ENCODE peak calls at places on chromosome 16, in six cellular contexts. U is heart right ventricle, O is brain microvascular endothelial cell, E is psoas muscle, N is thyroid gland, S is colonic mucosa. Z is an unnamed sample.

GRCh38 chr16:84482951-84483881 is 21.2 kb downstream of the MEAK7 start:
- DNase-seq in S (peak), N (no peak), E (no peak), U (no peak), O (no peak), Z (no peak)

GRCh38 chr16:82761236-82761635 is 134.5 kb downstream of the CDH13 start:
- DNase-seq in N (peak), U (peak), E (peak), O (peak), S (no peak), Z (peak)

GRCh38 chr16:85688586-85689284 is at the start of gene GINS2:
- DNase-seq in U (peak), E (peak), S (peak), O (peak), N (peak), Z (peak)

GRCh38 chr16:69741951-69742904 is 12.5 kb downstream of the NOB1 start:
- DNase-seq in N (peak), E (peak), U (peak), O (peak), S (peak), Z (no peak)

GRCh38 chr16:81485824-81486554 is 41.4 kb downstream of the CMIP start:
- DNase-seq in E (peak), N (no peak), O (peak), U (no peak), S (no peak), Z (no peak)

GRCh38 chr16:31355701-31356100 is 725 bp downstream of the ITGAX start:
- DNase-seq in E (no peak), O (no peak), S (no peak), U (no peak), N (no peak), Z (no peak)

GRCh38 chr16:17211797-17212196 is 259.0 kb downstream of the XYLT1 start:
- DNase-seq in S (no peak), U (no peak), O (no peak), E (no peak), N (no peak), Z (no peak)

GRCh38 chr16:90020260-90020837 is 1.1 kb upstream of the DBNDD1 start:
- DNase-seq in E (no peak), U (no peak), S (no peak), O (no peak), N (no peak), Z (no peak)

GRCh38 chr16:29029168-29029994 is 44.5 kb downstream of the LAT start:
- DNase-seq in E (peak), N (no peak), O (peak), S (peak), U (no peak), Z (peak)

GRCh38 chr16:85451646-85452363 is 161.3 kb upstream of the GSE1 start:
- DNase-seq in O (no peak), U (no peak), S (no peak), N (no peak), E (no peak), Z (no peak)

GRCh38 chr16:81758376-81758775 is 20.7 kb upstream of the PLCG2 start:
- DNase-seq in N (no peak), U (no peak), O (peak), S (no peak), E (no peak), Z (no peak)

GRCh38 chr16:29770250-29770929 is 7.7 kb upstream of the ZG16 start:
- DNase-seq in S (no peak), O (no peak), E (no peak), N (no peak), U (no peak), Z (no peak)

GRCh38 chr16:2331932-2332267 is 8.6 kb downstream of the ABCA3 start:
- DNase-seq in S (no peak), E (no peak), O (no peak), N (peak), U (no peak), Z (no peak)

GRCh38 chr16:88784074-88784855 is 755 bp downstream of the PIEZO1 start:
- DNase-seq in U (peak), E (peak), N (peak), O (peak), S (peak), Z (peak)

GRCh38 chr16:82451449-82451848 is 175.3 kb upstream of the CDH13 start:
- DNase-seq in E (no peak), O (no peak), U (no peak), S (no peak), N (no peak), Z (no peak)

GRCh38 chr16:82105107-82105506 is 64.9 kb downstream of the MPHOSPH6 start:
- DNase-seq in N (no peak), O (no peak), U (no peak), S (no peak), E (no peak), Z (no peak)

GRCh38 chr16:47978491-47979490 is 177.0 kb downstream of the ABCC12 start:
- DNase-seq in E (no peak), U (no peak), S (no peak), O (no peak), N (no peak), Z (no peak)

GRCh38 chr16:64975821-64976220 is 146.0 kb downstream of the CDH11 start:
- DNase-seq in E (no peak), S (no peak), O (no peak), U (no peak), N (no peak), Z (no peak)

GRCh38 chr16:11689031-11689840 is 21.0 kb downstream of the SNN start:
- DNase-seq in E (no peak), N (no peak), U (no peak), S (no peak), O (no peak), Z (no peak)

GRCh38 chr16:6689643-6690042 is 643.0 kb upstream of the RBFOX1 start:
- DNase-seq in O (no peak), N (no peak), U (no peak), E (no peak), S (no peak), Z (no peak)

GRCh38 chr16:69711115-69711740 is 15.1 kb downstream of the NQO1 start:
- DNase-seq in U (no peak), E (no peak), N (peak), S (peak), O (peak), Z (peak)

GRCh38 chr16:66705790-66706505 is 9.4 kb upstream of the CMTM4 start:
- DNase-seq in U (peak), E (peak), S (peak), N (peak), O (peak), Z (no peak)

GRCh38 chr16:50478773-50479149 is 69.4 kb upstream of the NKD1 start:
- DNase-seq in U (no peak), O (no peak), E (no peak), S (peak), N (no peak), Z (no peak)

GRCh38 chr16:7185689-7186088 is 147.0 kb upstream of the RBFOX1 start:
- DNase-seq in E (no peak), S (no peak), O (no peak), N (no peak), U (no peak), Z (no peak)

GRCh38 chr16:24114876-24115275 is 141.3 kb upstream of the CACNG3 start:
- DNase-seq in S (no peak), O (no peak), N (no peak), U (no peak), E (no peak), Z (no peak)

GRCh38 chr16:3171181-3171854 is 16.7 kb upstream of the OR1F1 start:
- DNase-seq in N (no peak), S (no peak), E (no peak), U (no peak), O (no peak), Z (no peak)

GRCh38 chr16:35398208-35398607 is 1938.8 kb downstream of the TP53TG3F start:
- DNase-seq in S (no peak), N (no peak), U (no peak), E (no peak), O (no peak), Z (no peak)

GRCh38 chr16:11312718-11313492 is 31.8 kb upstream of the PRM1 start:
- DNase-seq in N (peak), O (peak), U (no peak), S (peak), E (no peak), Z (peak)

GRCh38 chr16:79970551-79971236 is 370.2 kb upstream of the MAF start:
- DNase-seq in S (peak), N (peak), E (peak), O (no peak), U (peak), Z (no peak)

GRCh38 chr16:28563218-28563617 is 9.5 kb downstream of the SGF29 start:
- DNase-seq in N (no peak), U (no peak), E (no peak), O (no peak), S (no peak), Z (no peak)

GRCh38 chr16:2238396-2239230 is 2.4 kb downstream of the DNASE1L2 start:
- DNase-seq in N (no peak), E (no peak), O (no peak), U (no peak), S (no peak), Z (no peak)

GRCh38 chr16:85398050-85398451 is 215.1 kb upstream of the GSE1 start:
- DNase-seq in U (no peak), N (no peak), O (no peak), E (no peak), S (peak), Z (no peak)

GRCh38 chr16:67407176-67407787 is 9.0 kb downstream of the ZDHHC1 start:
- DNase-seq in N (no peak), E (no peak), S (no peak), O (no peak), U (no peak), Z (no peak)

GRCh38 chr16:81384006-81384405 is 60.6 kb upstream of the CMIP start:
- DNase-seq in O (no peak), N (no peak), U (no peak), E (no peak), S (no peak), Z (peak)

GRCh38 chr16:87927195-87927562 is 9.2 kb downstream of the CA5A start:
- DNase-seq in N (no peak), S (no peak), E (no peak), U (no peak), O (no peak), Z (no peak)

GRCh38 chr16:35210681-35211433 is 1751.4 kb downstream of the TP53TG3F start:
- DNase-seq in E (no peak), O (no peak), U (no peak), S (no peak), N (no peak), Z (no peak)

GRCh38 chr16:57540387-57540786 is 2.1 kb upstream of the ADGRG5 start:
- DNase-seq in N (no peak), U (peak), O (no peak), E (no peak), S (peak), Z (no peak)

GRCh38 chr16:67562918-67563707 is 787 bp downstream of the CTCF start:
- DNase-seq in S (peak), O (peak), E (peak), U (peak), N (peak), Z (no peak)

GRCh38 chr16:59543641-59544040 is 809.5 kb upstream of the GOT2 start:
- DNase-seq in U (no peak), O (peak), N (no peak), E (no peak), S (no peak), Z (peak)

GRCh38 chr16:2296662-2297505 is 29.0 kb upstream of the RNPS1 start:
- DNase-seq in U (peak), S (peak), O (no peak), N (peak), E (peak), Z (no peak)

DNA sequence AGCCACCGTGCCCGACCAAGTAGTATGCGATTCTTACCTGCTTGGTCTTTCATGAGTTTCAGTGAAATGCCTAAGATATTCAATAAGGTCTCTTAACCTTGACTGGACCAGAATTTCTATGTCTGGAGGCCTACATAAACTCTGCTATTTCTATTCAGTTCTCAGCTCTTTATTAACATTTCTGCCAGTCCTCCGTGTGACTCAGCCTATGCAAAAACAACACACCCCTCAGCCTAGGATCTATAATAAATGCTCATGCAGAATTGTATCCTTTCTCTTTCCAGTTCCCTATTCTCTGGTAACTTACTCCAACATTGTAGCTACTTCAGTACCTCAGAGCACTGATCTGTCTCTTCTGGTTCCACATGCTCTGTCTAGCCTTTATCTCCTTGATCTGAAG is 1507.4 kb downstream of the CDH11 start:
- DNase-seq in O (peak), S (no peak), E (no peak), N (no peak), U (no peak), Z (no peak)
- H3K4me3 ChIP-seq in O (no peak), S (no peak), E (no peak), N (no peak), U (no peak), Z (no peak)

DNA sequence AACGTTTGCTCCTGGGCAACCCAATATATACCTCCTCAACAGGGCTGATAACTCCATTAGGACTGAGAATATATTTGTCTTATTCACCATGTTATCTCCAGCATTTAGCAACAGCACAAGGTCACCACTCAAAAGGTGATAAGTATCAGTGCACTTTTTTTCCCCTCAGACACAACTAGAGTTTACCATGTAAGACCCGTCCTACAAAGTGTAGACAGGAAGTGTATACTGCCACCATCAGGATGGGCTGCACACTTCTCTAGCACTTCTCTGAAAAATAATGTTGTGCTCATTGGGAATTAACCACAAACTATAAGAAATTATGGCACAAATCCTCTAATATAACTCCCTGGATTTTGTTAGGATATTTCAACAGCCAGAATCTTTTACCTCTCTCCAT is 5.7 kb upstream of the VAT1L start:
- DNase-seq in U (no peak), S (no peak), E (no peak), N (peak), O (no peak), Z (no peak)
- TF ChIP-seq CTCF in U (peak), S (no peak), E (no peak), N (no peak), O (peak), Z (peak)

GRCh38 chr16:9138731-9139501 is 47.5 kb downstream of the HAPSTR1 start:
- DNase-seq in S (peak), U (peak), O (peak), E (peak), N (peak), Z (no peak)
- H3K4me3 ChIP-seq in S (no peak), U (no peak), O (peak), E (no peak), N (no peak), Z (no peak)

DNA sequence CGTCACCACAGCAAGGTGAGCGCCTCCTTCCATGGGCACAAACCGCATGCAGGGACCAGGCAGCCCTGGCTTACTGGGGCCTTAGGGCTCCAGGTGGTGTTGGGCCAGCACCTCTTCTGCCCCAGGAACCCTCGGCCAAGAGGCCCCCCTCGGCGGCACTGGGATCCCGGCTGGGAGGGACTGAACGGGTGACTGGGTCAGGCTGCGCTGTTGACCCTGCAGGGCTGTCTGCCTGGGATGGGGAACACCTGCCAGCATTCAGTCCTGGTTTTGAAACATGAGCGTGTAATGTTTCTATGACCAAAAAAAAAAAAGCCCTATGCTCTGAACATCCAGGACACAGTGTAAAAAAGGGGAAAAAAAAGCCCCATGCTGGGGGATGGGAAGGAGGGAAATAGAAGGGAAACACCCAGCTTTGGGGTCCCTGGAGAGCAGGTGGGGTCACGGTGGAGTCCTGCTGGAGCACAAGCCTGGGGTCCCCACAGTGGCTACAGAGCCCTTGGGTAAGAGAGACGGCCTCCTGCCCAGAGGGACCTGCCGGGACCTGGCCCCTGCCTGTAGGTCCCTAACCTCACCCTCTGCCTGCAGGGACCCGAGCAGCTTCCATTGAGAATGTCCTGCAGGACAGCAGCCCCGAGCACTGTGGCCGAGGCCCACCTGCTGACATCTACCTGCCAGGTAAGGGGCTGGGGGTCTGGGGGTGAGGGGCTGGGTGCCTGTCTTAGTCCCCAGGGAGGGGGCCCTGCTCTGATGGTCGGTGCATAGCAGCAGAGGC is 9.9 kb upstream of the NUDT16L1 start:
- DNase-seq in O (no peak), S (no peak), E (no peak), U (no peak), N (no peak), Z (no peak)
- TF ChIP-seq CTCF in O (no peak), S (no peak), E (no peak), U (no peak), N (no peak), Z (no peak)

GRCh38 chr16:73032548-73033270 is 15.2 kb downstream of the ZFHX3 start:
- DNase-seq in O (no peak), S (no peak), E (no peak), U (no peak), N (no peak), Z (no peak)
- H3K4me3 ChIP-seq in O (no peak), S (no peak), E (peak), U (no peak), N (no peak), Z (no peak)

DNA sequence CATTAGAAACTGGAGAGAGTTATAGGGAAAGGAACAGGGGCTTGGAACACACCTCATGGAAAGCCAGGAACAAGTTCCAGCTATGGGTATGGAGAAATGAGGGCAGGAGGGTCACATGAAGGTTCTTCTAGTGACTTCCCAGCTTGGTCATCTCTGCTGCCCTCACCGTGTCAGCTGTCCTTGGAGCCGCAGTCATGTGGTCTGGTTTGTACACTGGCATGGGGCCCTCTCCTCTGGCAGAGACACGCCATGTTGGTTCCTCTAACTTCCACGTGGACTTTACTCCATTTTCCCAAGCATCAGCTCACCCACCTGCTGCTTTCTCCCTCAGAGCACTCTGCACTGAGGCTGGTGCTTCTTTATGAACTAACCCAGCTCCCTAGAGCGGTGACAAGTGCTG is 26.3 kb downstream of the MPG start:
- DNase-seq in S (no peak), O (no peak), N (no peak), U (no peak), E (no peak), Z (no peak)
- TF ChIP-seq CTCF in S (no peak), O (no peak), N (no peak), U (no peak), E (no peak), Z (no peak)

GRCh38 chr16:75113541-75114121 is 2.9 kb downstream of the LDHD start:
- DNase-seq in O (no peak), E (no peak), N (no peak), U (no peak), S (no peak), Z (no peak)

GRCh38 chr16:75114946-75115825 is 1.4 kb downstream of the LDHD start:
- DNase-seq in U (no peak), S (no peak), E (no peak), O (no peak), N (no peak), Z (no peak)

GRCh38 chr16:75116911-75117245 is 298 bp upstream of the LDHD start:
- DNase-seq in N (no peak), S (no peak), E (no peak), U (no peak), O (no peak), Z (no peak)

GRCh38 chr16:75114179-75114945 is 2.2 kb downstream of the LDHD start:
- DNase-seq in S (no peak), O (no peak), U (no peak), N (no peak), E (no peak), Z (no peak)

GRCh38 chr16:75116081-75116910 is at the start of gene LDHD:
- DNase-seq in E (peak), N (peak), O (peak), S (peak), U (peak), Z (no peak)
- H3K4me3 ChIP-seq in E (peak), N (peak), O (peak), S (peak), U (peak), Z (peak)

GRCh38 chr16:22813223-22813945 is 578 bp upstream of the HS3ST2 start:
- DNase-seq in N (peak), E (peak), O (no peak), U (peak), S (peak), Z (no peak)

GRCh38 chr16:22816475-22816874 is 2.5 kb downstream of the HS3ST2 start:
- DNase-seq in U (no peak), E (no peak), N (no peak), S (no peak), O (no peak), Z (no peak)

GRCh38 chr16:22813946-22814325 is at the start of gene HS3ST2:
- DNase-seq in S (peak), N (no peak), U (peak), E (peak), O (no peak), Z (no peak)

GRCh38 chr16:22815863-22816262 is 1.9 kb downstream of the HS3ST2 start:
- DNase-seq in O (no peak), S (no peak), E (no peak), N (no peak), U (no peak), Z (no peak)

GRCh38 chr16:22814330-22815105 is 556 bp downstream of the HS3ST2 start:
- DNase-seq in E (no peak), S (no peak), O (no peak), N (no peak), U (no peak), Z (no peak)
- TF ChIP-seq CTCF in E (no peak), S (no peak), O (no peak), N (no peak), U (peak), Z (no peak)

DNA sequence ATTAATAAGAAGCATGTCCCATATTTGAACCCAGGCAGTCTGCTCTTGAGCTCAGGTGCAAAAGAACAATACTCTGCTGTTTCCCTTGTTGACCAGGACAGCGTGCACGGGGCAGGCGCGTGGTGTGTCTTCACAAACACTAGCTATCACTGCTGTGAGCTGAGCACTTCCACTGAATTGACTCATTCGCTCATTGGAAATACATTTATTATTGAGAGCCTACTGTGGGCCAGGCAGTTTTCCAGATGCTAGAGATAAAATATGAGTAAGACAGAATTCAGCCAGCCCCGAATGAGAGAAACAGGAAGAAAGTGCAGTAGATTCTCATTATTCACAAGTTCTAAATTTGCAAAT is 1.7 kb downstream of the CHD9 start:
- DNase-seq in E (no peak), N (no peak), S (no peak), U (no peak), O (peak), Z (no peak)
- H3K4me3 ChIP-seq in E (peak), N (no peak), S (no peak), U (no peak), O (no peak), Z (no peak)

Z was measured in astrocyte of the cerebellum.